ENCODE peak calls at places on chromosomes 3 and 15, in five cellular contexts. C, G, Y, R and S are unnamed samples.

GRCh38 chr3:53643757-53644156 is 149.3 kb downstream of the CACNA1D start:
- DNase-seq in C (no peak), G (no peak), Y (no peak), R (no peak), S (no peak)

GRCh38 chr3:77464106-77464688 is 424.3 kb downstream of the ROBO2 start:
- DNase-seq in C (no peak), G (no peak), Y (no peak), R (no peak), S (no peak)

GRCh38 chr3:179825527-179826246 is 172.8 kb downstream of the USP13 start:
- DNase-seq in C (no peak), G (peak), Y (no peak), R (no peak), S (no peak)

GRCh38 chr3:59641169-59641914 is 591.5 kb upstream of the CFAP20DC start:
- DNase-seq in C (no peak), G (no peak), Y (no peak), R (no peak), S (peak)

GRCh38 chr15:83372434-83372873 is 74.7 kb upstream of the SH3GL3 start:
- DNase-seq in C (no peak), G (no peak), Y (peak), R (no peak), S (no peak)

GRCh38 chr3:192038726-192039125 is 577.8 kb downstream of the PYDC2 start:
- DNase-seq in C (no peak), G (no peak), Y (peak), R (peak), S (no peak)

GRCh38 chr15:34161329-34161953 is 48.5 kb downstream of the KATNBL1 start:
- DNase-seq in C (no peak), G (no peak), Y (peak), R (peak), S (no peak)

GRCh38 chr3:136546718-136547117 is 205.5 kb downstream of the STAG1 start:
- DNase-seq in C (no peak), G (no peak), Y (no peak), R (no peak), S (no peak)

GRCh38 chr15:76285241-76285825 is 25.9 kb downstream of the ETFA start:
- DNase-seq in C (no peak), G (no peak), Y (peak), R (peak), S (no peak)